ENCODE peak calls at places on chromosomes 6 and 20, in six cellular contexts. X is neuronal stem cell, E is mesendoderm, D is IMR-90, O is H9, B is H1. I is an unnamed sample.

GRCh38 chr20:31515775-31516107 is 1.5 kb downstream of the HM13 start:
- DNase-seq in O (no peak), E (no peak), D (no peak), X (no peak), B (no peak), I (no peak)

GRCh38 chr6:33694401-33694931 is 17.0 kb downstream of the UQCC2 start:
- DNase-seq in B (no peak), O (no peak), E (no peak), D (peak), X (no peak), I (peak)

GRCh38 chr6:26383624-26384417 is 913 bp downstream of the BTN2A2 start:
- DNase-seq in D (peak), B (no peak), X (no peak), E (peak), O (peak), I (peak)

GRCh38 chr20:5065489-5066383 is 54.0 kb downstream of the PCNA start:
- DNase-seq in X (no peak), E (peak), B (no peak), O (no peak), D (peak), I (peak)

GRCh38 chr20:63013207-63013606 is 6.4 kb upstream of the BHLHE23 start:
- DNase-seq in B (no peak), X (no peak), D (no peak), O (no peak), E (no peak), I (no peak)

GRCh38 chr20:20369353-20370086 is 1.6 kb downstream of the INSM1 start:
- DNase-seq in E (peak), X (no peak), D (no peak), O (peak), B (no peak), I (no peak)

GRCh38 chr20:1537731-1538058 is 19.8 kb downstream of the SIRPD start:
- DNase-seq in X (no peak), B (no peak), E (no peak), O (no peak), D (no peak), I (no peak)

GRCh38 chr6:38933426-38933825 is 115.2 kb upstream of the GLP1R start:
- DNase-seq in O (no peak), D (peak), X (no peak), B (no peak), E (no peak), I (peak)

GRCh38 chr20:5770240-5770986 is 20.2 kb downstream of the SHLD1 start:
- DNase-seq in B (no peak), X (no peak), D (peak), E (no peak), O (no peak), I (peak)

GRCh38 chr6:26217714-26218075 is 130.5 kb downstream of the HFE start:
- DNase-seq in O (peak), E (peak), B (no peak), D (no peak), X (no peak), I (peak)

GRCh38 chr6:14841901-14842421 is 403.9 kb upstream of the JARID2 start:
- DNase-seq in B (no peak), X (no peak), E (no peak), O (no peak), D (peak), I (peak)

GRCh38 chr6:30744054-30744805 is at the start of gene IER3:
- DNase-seq in E (peak), X (peak), O (peak), D (peak), B (no peak), I (peak)

GRCh38 chr6:79525272-79526100 is 11.7 kb downstream of the LCA5 start:
- DNase-seq in O (peak), D (peak), B (no peak), E (peak), X (no peak), I (no peak)

GRCh38 chr6:69980624-69981023 is 114.3 kb downstream of the COL19A1 start:
- DNase-seq in D (no peak), X (no peak), E (no peak), B (no peak), O (no peak), I (no peak)

GRCh38 chr6:47254906-47255305 is 54.8 kb downstream of the TNFRSF21 start:
- DNase-seq in X (no peak), E (no peak), B (no peak), D (no peak), O (no peak), I (no peak)

GRCh38 chr6:149127212-149127611 is 190.3 kb upstream of the TAB2 start:
- DNase-seq in X (no peak), E (no peak), B (no peak), O (no peak), D (peak), I (no peak)

GRCh38 chr6:3538536-3538935 is 81.7 kb upstream of the SLC22A23 start:
- DNase-seq in O (no peak), E (no peak), D (no peak), X (no peak), B (no peak), I (no peak)

GRCh38 chr6:54238407-54238806 is 69.8 kb upstream of the TINAG start:
- DNase-seq in X (no peak), E (no peak), B (no peak), O (no peak), D (peak), I (peak)

GRCh38 chr6:158026054-158026900 is 44.6 kb downstream of the SYNJ2 start:
- DNase-seq in B (no peak), D (peak), E (peak), O (peak), X (no peak), I (peak)

GRCh38 chr20:63744574-63745423 is 5.2 kb downstream of the SLC2A4RG start:
- DNase-seq in D (no peak), B (no peak), E (no peak), X (no peak), O (no peak), I (no peak)

GRCh38 chr6:39754493-39755115 is 29.4 kb upstream of the KIF6 start:
- DNase-seq in E (no peak), X (no peak), B (no peak), D (no peak), O (no peak), I (no peak)

GRCh38 chr20:47066484-47067270 is 172.0 kb downstream of the EYA2 start:
- DNase-seq in O (no peak), X (no peak), D (peak), B (no peak), E (no peak), I (peak)

GRCh38 chr6:34834789-34835518 is 43.1 kb downstream of the BLTP3A start:
- DNase-seq in O (no peak), B (no peak), D (peak), X (no peak), E (peak), I (peak)

GRCh38 chr6:34836451-34836850 is 44.6 kb downstream of the BLTP3A start:
- DNase-seq in E (no peak), X (no peak), D (no peak), O (no peak), B (no peak), I (no peak)

GRCh38 chr6:34837500-34837899 is 45.6 kb downstream of the BLTP3A start:
- DNase-seq in D (no peak), X (no peak), O (no peak), B (no peak), E (no peak), I (no peak)

GRCh38 chr6:34836008-34836407 is 44.1 kb downstream of the BLTP3A start:
- DNase-seq in X (no peak), D (no peak), O (no peak), E (no peak), B (no peak), I (no peak)

DNA sequence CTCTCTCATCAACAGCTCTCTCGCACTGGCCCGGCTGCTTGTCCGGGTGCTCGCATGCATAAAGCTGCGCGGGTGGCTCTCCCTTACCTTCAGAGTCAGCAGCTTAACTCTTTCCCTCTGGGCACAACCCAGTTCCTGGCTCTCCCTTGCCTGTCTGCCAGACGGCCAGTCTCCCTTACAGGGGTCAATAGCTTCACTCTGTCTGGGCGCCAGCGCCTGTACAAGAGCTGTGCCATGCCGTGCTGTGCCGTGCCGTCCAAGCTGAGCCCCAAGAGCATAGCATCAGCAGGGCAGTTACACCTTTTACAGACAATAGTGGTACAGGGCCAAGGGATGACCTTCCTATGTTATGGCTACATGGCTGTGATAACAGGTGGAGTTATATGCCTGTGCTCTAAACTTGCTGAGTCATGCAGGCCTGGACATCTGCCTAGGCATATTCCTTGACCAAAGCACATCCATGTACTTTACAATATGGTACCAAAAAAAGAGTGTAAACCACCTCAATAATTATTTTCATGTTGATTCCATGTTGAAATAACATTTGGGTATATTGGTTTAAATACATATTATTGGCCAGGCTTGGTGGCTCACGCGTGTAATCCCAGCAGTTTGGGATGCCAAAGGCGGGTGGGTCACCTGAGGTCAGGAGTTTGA is 47.9 kb downstream of the BLTP3A start:
- DNase-seq in X (no peak), B (no peak), D (peak), O (no peak), E (no peak), I (no peak)
- H2AK5ac ChIP-seq in X (no peak), B (no peak), D (no peak), O (no peak), E (no peak), I (no peak)

DNA sequence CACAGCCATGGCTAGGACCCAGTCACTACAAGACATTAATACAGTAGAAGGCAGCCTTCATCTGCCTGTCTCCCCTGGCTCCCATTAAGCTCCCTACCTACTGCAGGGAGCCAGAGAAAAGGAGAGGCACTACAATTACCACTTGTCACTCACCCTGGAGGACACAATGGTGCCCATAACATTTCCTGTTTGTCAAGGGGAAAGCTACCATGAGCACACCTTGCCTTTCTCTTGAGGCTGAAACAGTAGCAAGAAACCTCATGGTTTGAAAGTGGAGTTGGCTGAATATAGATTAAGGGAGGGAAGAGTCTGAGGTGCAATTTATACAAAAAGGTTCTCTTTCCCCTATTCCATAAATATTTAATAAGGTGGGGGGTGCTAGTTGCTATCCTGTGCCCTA is 27.9 kb downstream of the STK38 start:
- DNase-seq in B (no peak), X (no peak), D (no peak), E (no peak), O (no peak), I (no peak)
- H2BK15ac ChIP-seq in B (no peak), X (no peak), D (no peak), E (no peak), O (no peak), I (no peak)

GRCh38 chr6:21539621-21540100 is 53.9 kb upstream of the SOX4 start:
- DNase-seq in O (no peak), D (no peak), B (no peak), E (peak), X (no peak), I (no peak)
- H2AK5ac ChIP-seq in O (no peak), D (no peak), B (no peak), E (no peak), X (no peak), I (no peak)

GRCh38 chr6:32397252-32397920 is 9.6 kb downstream of the BTNL2 start:
- DNase-seq in B (no peak), X (no peak), O (no peak), D (no peak), E (no peak), I (no peak)
- H2BK15ac ChIP-seq in B (no peak), X (no peak), O (no peak), D (no peak), E (no peak), I (no peak)

GRCh38 chr6:27890351-27891299 is 21.6 kb downstream of the OR2B2 start:
- DNase-seq in B (no peak), O (peak), X (peak), D (peak), E (peak), I (peak)
- H2AK5ac ChIP-seq in B (no peak), O (no peak), X (no peak), D (no peak), E (no peak), I (no peak)

GRCh38 chr20:52259295-52259694 is 67.7 kb upstream of the ZFP64 start:
- DNase-seq in X (no peak), O (no peak), D (no peak), B (no peak), E (no peak), I (peak)
- H2BK15ac ChIP-seq in X (no peak), O (no peak), D (no peak), B (no peak), E (no peak), I (no peak)

GRCh38 chr20:39292193-39292736 is 330.1 kb downstream of the DHX35 start:
- DNase-seq in X (no peak), E (no peak), O (no peak), D (no peak), B (no peak), I (no peak)

GRCh38 chr20:39294137-39294725 is 332.1 kb downstream of the DHX35 start:
- DNase-seq in B (no peak), X (no peak), O (peak), E (peak), D (no peak), I (no peak)

GRCh38 chr20:39298116-39298515 is 336.0 kb downstream of the DHX35 start:
- DNase-seq in D (no peak), E (no peak), X (no peak), B (no peak), O (no peak), I (no peak)

GRCh38 chr20:39298566-39299501 is 336.7 kb downstream of the DHX35 start:
- DNase-seq in O (no peak), D (no peak), B (no peak), X (no peak), E (no peak), I (no peak)

GRCh38 chr20:39295301-39295700 is 333.2 kb downstream of the DHX35 start:
- DNase-seq in D (no peak), X (no peak), B (no peak), E (no peak), O (no peak), I (no peak)
- H2AK5ac ChIP-seq in D (no peak), X (no peak), B (no peak), E (no peak), O (no peak), I (no peak)

GRCh38 chr6:12366732-12367131 is 76.6 kb downstream of the EDN1 start:
- DNase-seq in X (no peak), D (no peak), O (no peak), E (no peak), B (no peak), I (no peak)
- H2BK15ac ChIP-seq in X (no peak), D (no peak), O (no peak), E (no peak), B (no peak), I (no peak)